ENCODE peak calls at places on chromosomes 11 and 22, in six cellular contexts. N is fibroblast of lung; H is cardiac muscle cell; O is SK-N-SH; A is PC-3; Q is CD4-positive, alpha-beta T cell. T is an unnamed sample.

GRCh38 chr11:77374611-77375031 is 73.1 kb upstream of the GDPD4 start:
- DNase-seq in N (peak), H (no peak), O (no peak), A (peak), Q (no peak), T (no peak)

GRCh38 chr22:20033045-20033706 is 12.3 kb downstream of the TANGO2 start:
- DNase-seq in N (no peak), H (no peak), O (peak), A (no peak), Q (no peak), T (no peak)

GRCh38 chr11:130571519-130571918 is 123.1 kb downstream of the ADAMTS15 start:
- DNase-seq in N (no peak), H (no peak), O (no peak), A (no peak), Q (no peak), T (no peak)

GRCh38 chr11:68071281-68072048 is 32.6 kb downstream of the TCIRG1 start:
- DNase-seq in N (no peak), H (no peak), O (no peak), A (no peak), Q (no peak), T (no peak)

GRCh38 chr11:116980136-116980793 is 118.0 kb downstream of the SIK3 start:
- DNase-seq in N (no peak), H (no peak), O (no peak), A (no peak), Q (no peak), T (no peak)

GRCh38 chr11:105923814-105924213 is 98.2 kb downstream of the MSANTD4 start:
- DNase-seq in N (peak), H (peak), O (no peak), A (peak), Q (no peak), T (no peak)

GRCh38 chr11:79060534-79060933 is 380.3 kb downstream of the TENM4 start:
- DNase-seq in N (no peak), H (no peak), O (no peak), A (peak), Q (no peak), T (no peak)

GRCh38 chr22:29231971-29232959 is 26.6 kb downstream of the EMID1 start:
- DNase-seq in N (no peak), H (peak), O (peak), A (no peak), Q (no peak), T (no peak)

GRCh38 chr11:62444271-62444833 is 25.5 kb downstream of the SCGB1A1 start:
- DNase-seq in N (peak), H (peak), O (peak), A (no peak), Q (peak), T (peak)

GRCh38 chr11:129724866-129725265 is 90.8 kb upstream of the TMEM45B start:
- DNase-seq in N (no peak), H (no peak), O (no peak), A (peak), Q (no peak), T (peak)

GRCh38 chr22:33969052-33969451 is 48.8 kb upstream of the LARGE1 start:
- DNase-seq in N (no peak), H (no peak), O (no peak), A (peak), Q (no peak), T (no peak)

GRCh38 chr11:104946907-104947306 is 21.5 kb downstream of the CASP4 start:
- DNase-seq in N (peak), H (peak), O (no peak), A (peak), Q (no peak), T (peak)

GRCh38 chr22:39985383-39986045 is 9.2 kb upstream of the FAM83F start:
- DNase-seq in N (no peak), H (no peak), O (no peak), A (no peak), Q (peak), T (no peak)

GRCh38 chr22:47259990-47260389 is 497.5 kb downstream of the TBC1D22A start:
- DNase-seq in N (no peak), H (no peak), O (no peak), A (peak), Q (no peak), T (no peak)

DNA sequence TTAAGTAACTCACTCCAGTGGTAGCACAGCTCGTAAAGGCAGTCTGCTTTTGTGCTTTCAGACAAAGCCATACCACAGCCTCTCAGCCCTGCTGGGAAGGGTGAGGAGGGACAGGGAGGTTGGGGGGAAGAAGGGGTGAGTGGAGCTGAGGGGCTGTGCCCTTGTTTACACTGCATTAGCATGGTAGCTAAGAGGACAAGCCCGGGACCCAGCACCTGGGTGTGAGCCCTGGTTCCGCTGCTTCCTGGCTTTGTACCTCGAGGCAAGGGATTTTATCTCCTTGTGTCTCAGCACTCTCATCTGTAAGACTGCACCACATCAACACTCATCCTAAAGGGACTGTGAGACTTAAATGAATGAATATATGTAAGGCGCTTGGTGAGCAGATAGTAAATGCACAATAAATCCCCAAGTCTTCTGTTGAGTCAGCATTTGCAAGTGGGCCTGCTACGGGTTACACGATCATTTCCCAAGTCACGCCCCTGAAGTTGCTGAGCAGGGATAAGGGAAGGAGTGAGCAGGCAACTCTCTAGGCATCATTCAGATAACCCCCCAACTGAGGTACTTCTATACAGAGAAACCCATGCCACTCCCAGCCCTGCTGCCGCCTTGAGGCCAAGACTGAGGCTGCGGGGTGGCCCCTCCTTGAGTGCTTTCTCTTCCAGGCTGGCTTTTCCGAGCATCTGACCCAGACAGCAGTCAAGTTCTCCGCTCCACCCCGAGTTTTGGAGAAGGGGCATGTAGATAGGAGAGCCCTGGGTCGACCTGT is 7.5 kb downstream of the RASD2 start:
- DNase-seq in N (no peak), H (no peak), O (no peak), A (no peak), Q (no peak), T (no peak)
- TF ChIP-seq CTCF in N (peak), H (peak), O (peak), A (peak), Q (no peak), T (no peak)

DNA sequence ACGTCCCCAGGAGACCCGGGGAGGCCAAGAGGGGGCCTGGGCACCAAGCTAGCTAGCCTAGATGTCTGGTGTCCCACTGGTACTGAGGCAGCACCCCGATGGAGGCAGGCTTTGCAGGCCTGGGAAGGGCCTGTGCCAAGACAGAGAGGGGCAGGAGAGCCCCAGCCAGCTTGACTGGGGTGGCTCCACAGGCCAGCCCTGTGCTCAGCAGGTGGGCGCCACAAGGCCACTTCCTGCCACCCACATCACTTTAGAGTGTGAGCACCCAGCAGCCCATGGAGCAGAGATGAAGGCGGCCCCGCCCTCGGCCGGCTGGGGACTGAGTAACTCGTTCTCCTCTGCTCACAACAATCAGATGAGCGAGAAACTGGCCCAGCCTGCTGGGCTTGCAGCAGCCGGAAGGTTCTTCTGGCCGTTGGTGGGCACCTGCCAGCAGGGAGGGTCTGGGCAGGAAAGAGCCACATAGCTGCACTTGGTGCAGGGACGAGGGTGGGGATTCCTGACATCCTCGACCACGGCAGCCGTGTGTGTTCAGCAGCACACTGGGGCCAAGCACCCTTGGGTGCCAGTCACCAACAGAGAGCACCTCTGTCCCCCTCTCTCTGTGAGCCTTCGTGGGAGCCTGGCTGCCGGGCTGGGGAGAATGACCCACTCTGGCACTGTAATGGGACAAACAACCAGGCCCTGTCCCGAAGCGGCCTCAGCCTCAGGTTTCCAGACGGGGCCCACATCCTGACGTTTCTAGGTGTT is 7.6 kb downstream of the OSBPL5 start:
- DNase-seq in N (peak), H (no peak), O (no peak), A (peak), Q (no peak), T (no peak)
- H3K27ac ChIP-seq in N (peak), H (no peak), O (no peak), A (no peak), Q (no peak), T (peak)

DNA sequence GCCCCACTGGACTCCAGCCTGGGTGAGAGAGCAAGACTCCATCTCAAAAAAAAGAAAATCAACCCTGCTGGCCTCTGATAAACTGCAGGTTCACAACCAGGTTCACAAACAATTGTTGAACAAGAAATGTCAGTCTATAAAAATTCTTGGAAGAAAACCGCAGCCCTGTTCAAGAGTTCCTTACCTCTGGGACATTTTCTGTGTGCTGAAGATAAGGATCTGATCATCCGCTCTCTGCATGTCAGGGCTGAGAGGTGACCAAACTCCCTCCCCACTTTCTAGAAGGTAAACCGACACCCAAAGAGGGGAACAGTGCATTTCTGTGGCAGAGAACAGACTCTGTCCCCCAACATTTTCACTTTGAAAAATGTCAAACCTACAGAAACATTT is 4.2 kb upstream of the UPK3A start:
- DNase-seq in N (no peak), H (no peak), O (no peak), A (peak), Q (no peak), T (no peak)
- TF ChIP-seq CTCF in N (no peak), H (no peak), O (no peak), A (no peak), Q (no peak), T (no peak)

DNA sequence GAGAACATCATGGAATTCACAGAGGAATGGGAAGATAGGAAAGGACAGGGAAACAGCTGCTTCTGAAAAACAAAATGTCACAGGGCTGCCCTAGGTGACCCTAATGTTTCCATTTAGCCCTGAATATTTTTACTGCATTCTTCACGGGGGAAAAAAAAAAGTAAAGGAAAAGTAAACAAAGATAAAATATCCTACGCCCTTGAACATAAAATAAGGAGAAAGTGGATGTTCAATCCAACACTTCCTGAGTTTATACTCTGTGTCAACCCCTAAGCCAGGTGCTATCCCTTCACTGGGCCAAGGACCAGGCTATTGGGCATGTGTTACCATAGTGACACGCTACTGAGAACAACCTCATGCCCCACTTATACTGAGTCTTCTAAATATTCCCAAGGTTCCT is 84.7 kb downstream of the FAM76B start:
- DNase-seq in N (no peak), H (no peak), O (no peak), A (no peak), Q (no peak), T (no peak)
- H3K27ac ChIP-seq in N (no peak), H (no peak), O (no peak), A (no peak), Q (no peak), T (no peak)

GRCh38 chr11:1547467-1548098 is 24.5 kb downstream of the DUSP8 start:
- DNase-seq in N (no peak), H (no peak), O (no peak), A (no peak), Q (no peak), T (no peak)

GRCh38 chr11:1546077-1546535 is 26.0 kb downstream of the DUSP8 start:
- DNase-seq in N (no peak), H (no peak), O (no peak), A (no peak), Q (no peak), T (no peak)

GRCh38 chr11:1546536-1547466 is 25.3 kb downstream of the DUSP8 start:
- DNase-seq in N (peak), H (peak), O (peak), A (peak), Q (peak), T (peak)

GRCh38 chr11:1548221-1549070 is 23.6 kb downstream of the DUSP8 start:
- DNase-seq in N (peak), H (peak), O (peak), A (peak), Q (no peak), T (no peak)

DNA sequence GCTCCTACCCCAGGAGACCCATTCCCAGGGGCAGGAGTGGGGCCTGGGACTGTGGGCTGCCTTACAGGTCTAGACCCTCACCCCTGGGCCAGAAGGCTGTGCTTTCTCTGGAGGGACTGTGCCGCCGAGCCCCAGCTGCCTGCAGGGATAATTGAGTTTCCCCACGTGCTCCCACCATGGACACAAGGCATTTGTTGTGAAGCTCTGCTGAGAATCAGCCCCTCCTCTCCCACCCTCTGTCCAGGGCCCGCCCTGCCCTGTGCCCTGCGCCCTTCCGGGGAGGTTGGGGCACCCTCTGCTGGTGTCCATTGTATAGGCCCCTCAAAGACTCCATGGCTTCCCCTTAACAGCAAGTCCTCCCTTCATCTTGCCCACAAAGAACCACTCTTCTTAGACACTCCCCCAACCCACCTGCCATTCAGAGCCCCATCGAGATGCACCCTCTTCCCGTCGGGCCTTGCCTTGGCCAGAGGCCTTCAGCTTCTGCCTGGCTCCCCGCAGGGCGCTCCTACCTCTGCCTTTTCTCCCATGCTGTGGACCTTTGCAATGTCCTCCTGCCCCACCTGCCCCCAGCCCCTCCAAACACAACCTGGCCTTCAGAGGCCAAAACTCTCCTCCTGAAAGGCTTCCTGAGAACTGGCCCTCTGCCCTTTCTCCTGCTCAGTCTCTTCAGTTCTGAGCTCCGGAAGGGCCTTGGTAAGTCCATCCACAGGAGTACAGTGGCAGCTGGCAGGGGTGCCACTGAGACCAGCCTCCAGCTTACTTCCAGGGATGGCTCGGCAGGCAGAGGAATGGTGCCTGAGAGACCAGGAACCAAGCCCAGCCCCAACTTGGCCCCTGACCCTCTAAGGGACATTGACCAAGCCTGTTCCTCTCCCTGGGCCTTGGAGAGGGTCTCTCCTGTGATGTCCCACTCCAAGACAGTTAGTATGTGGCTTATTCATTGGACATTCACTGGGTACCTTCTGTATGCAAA is 22.4 kb downstream of the DUSP8 start:
- DNase-seq in N (no peak), H (no peak), O (no peak), A (no peak), Q (no peak), T (no peak)
- TF ChIP-seq CTCF in N (no peak), H (no peak), O (no peak), A (no peak), Q (no peak), T (no peak)

GRCh38 chr11:132114185-132114584 is 743.8 kb downstream of the NTM start:
- DNase-seq in N (no peak), H (peak), O (peak), A (peak), Q (no peak), T (no peak)

GRCh38 chr11:132116516-132116915 is 746.1 kb downstream of the NTM start:
- DNase-seq in N (no peak), H (no peak), O (no peak), A (no peak), Q (no peak), T (no peak)

GRCh38 chr11:132111781-132112380 is 741.5 kb downstream of the NTM start:
- DNase-seq in N (peak), H (peak), O (no peak), A (peak), Q (no peak), T (peak)

GRCh38 chr11:132114743-132115142 is 744.3 kb downstream of the NTM start:
- DNase-seq in N (no peak), H (no peak), O (no peak), A (no peak), Q (no peak), T (no peak)

GRCh38 chr11:132115454-132115853 is 745.0 kb downstream of the NTM start:
- DNase-seq in N (peak), H (peak), O (no peak), A (peak), Q (no peak), T (no peak)
- H3K27ac ChIP-seq in N (no peak), H (no peak), O (no peak), A (no peak), Q (no peak), T (no peak)

DNA sequence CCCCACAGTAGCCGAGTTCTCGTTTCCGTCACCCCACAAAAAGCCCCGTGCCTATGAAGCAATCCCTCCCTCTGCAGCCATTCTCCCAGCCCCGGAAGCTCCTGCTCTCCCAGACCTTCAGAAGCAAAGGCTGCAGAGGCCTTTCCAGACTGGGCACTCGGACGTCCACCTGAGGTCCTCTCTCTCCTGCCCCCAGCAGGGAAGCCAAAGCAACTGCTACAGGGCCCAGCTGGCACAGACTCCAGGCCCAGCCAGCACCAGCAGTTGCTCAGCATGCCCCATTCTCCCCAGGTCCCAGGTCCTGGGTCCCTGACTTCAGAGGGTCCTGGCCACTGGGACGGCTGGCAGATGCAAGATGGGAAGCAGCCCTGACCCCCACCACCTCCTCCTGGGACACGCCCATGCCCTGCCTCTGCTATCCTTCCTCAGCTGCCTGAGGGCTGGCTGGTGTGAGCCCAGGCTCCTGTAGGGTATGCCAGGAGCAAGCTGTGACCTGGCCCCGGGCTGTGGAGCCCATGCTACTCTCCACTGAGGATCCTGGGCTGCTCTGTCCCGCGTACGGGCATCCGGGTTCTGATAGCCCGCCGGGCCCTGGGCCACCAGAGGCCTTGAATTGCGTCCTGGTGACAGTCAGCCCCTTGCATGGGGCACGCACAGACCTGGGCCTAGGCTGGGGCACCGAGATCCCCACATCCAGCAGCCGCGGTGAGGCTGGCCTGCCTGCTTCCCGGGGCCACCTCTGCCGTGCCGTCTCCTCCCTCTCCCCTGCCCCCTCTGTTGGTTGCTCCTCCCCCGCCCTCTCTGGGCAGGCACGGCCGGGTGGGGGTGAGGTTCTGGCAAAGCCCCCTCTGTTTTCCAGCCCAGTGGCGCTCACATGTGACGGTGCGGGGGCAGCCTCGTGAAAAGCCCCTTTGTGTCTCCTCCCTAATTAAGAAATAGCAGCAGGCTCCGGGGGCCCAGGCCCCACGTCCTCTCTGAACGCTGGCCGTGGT is 1310.3 kb downstream of the BRD1 start:
- DNase-seq in N (no peak), H (no peak), O (no peak), A (no peak), Q (no peak), T (no peak)
- TF ChIP-seq CTCF in N (no peak), H (no peak), O (no peak), A (no peak), Q (no peak), T (no peak)

T was measured in RWPE1.